ENCODE peak calls at places on chromosome 7, in eight cellular contexts. V, Q, D, W, F, M, J and O are unnamed samples.

GRCh38 chr7:5695037-5695708 is 86.3 kb downstream of the RNF216 start:
- DNase-seq in V (peak), F (peak), M (peak), D (no peak), W (peak), Q (peak), J (peak), O (no peak)

GRCh38 chr7:1454471-1455065 is 4.7 kb downstream of the MICALL2 start:
- DNase-seq in J (no peak), M (no peak), Q (no peak), F (no peak), V (no peak), W (no peak), D (no peak), O (no peak)

GRCh38 chr7:147014596-147014995 is 898.0 kb downstream of the CNTNAP2 start:
- DNase-seq in Q (no peak), V (no peak), M (no peak), W (no peak), F (no peak), J (no peak), D (no peak), O (no peak)

GRCh38 chr7:99090811-99091582 is 52.9 kb downstream of the SMURF1 start:
- DNase-seq in J (peak), D (no peak), V (peak), M (peak), F (peak), W (no peak), Q (no peak), O (no peak)

GRCh38 chr7:110531186-110531585 is 559.7 kb upstream of the LRRN3 start:
- DNase-seq in F (no peak), W (no peak), V (peak), J (no peak), M (no peak), D (peak), Q (no peak), O (no peak)

GRCh38 chr7:107321611-107322010 is 148.2 kb upstream of the GPR22 start:
- DNase-seq in V (no peak), D (no peak), F (no peak), M (no peak), W (no peak), J (no peak), Q (no peak), O (no peak)

GRCh38 chr7:79653136-79653631 is 199.7 kb upstream of the MAGI2 start:
- DNase-seq in F (no peak), J (no peak), W (no peak), V (no peak), D (no peak), Q (no peak), M (no peak), O (no peak)

GRCh38 chr7:153327683-153328082 is 568.1 kb downstream of the ACTR3B start:
- DNase-seq in V (no peak), W (no peak), F (no peak), Q (no peak), M (no peak), D (no peak), J (no peak), O (no peak)

GRCh38 chr7:92806496-92806895 is 29.9 kb downstream of the CDK6 start:
- DNase-seq in V (no peak), W (no peak), J (no peak), Q (no peak), D (peak), F (no peak), M (no peak), O (no peak)

DNA sequence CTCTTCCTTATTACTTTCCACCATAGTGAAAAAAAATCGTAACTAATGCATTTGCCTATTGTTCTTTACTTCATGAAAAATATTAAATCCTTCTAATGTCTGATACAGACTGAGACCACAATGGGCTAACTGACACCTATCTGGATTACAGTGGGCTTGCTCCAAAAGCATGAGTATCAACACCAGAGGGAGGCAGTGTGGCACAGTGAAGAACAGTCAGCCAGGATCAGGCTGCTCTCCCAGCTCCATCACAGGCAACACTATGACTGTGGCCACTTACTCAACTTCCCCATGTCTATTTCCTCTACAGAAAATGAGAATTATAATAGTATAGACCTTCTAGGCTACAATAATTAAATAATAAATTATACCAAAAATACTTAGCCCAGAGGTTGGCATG is 97.2 kb downstream of the SLC25A13 start:
- DNase-seq in F (no peak), J (no peak), D (no peak), M (no peak), Q (peak), V (no peak), W (no peak), O (no peak)
- TF ChIP-seq CTCF in F (peak), J (no peak), D (no peak), M (no peak), Q (peak), V (peak), W (no peak), O (no peak)

GRCh38 chr7:40526951-40527350 is 392.1 kb downstream of the SUGCT start:
- DNase-seq in V (no peak), Q (no peak), M (no peak), D (no peak), F (no peak), J (peak), W (no peak), O (no peak)
- TF ChIP-seq CTCF in V (no peak), Q (no peak), M (no peak), D (no peak), F (no peak), J (no peak), W (no peak), O (no peak)

GRCh38 chr7:148884299-148885022 is 370 bp upstream of the EZH2 start:
- DNase-seq in W (peak), M (no peak), V (peak), F (peak), Q (peak), D (peak), J (peak), O (peak)
- TF ChIP-seq CTCF in W (no peak), M (no peak), V (no peak), F (no peak), Q (no peak), D (no peak), J (no peak), O (no peak)

GRCh38 chr7:143960813-143961610 is 6.4 kb downstream of the OR2F1 start:
- DNase-seq in W (no peak), M (no peak), F (no peak), J (no peak), V (no peak), Q (no peak), D (no peak), O (no peak)
- TF ChIP-seq CTCF in W (no peak), M (no peak), F (no peak), J (no peak), V (no peak), Q (no peak), D (no peak), O (no peak)

DNA sequence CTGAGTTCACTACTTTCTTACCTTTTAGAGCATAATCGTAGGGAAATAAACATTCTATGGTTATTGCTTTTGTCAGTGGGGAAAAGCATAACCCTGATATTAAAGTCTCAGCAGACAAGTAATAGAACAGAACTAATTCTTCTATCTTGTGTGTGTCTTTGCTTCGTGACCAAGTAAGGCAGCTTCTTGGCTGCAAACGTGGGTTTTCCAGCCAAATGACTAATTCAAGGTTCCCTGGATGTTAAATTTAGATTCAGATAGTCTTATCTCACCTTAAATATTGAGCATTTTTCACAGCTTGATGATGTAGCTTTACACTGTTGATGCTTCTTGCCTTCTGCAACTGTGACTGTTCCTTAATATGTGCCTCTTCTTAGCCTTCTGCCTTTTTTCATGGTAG is 113.0 kb downstream of the EXOC4 start:
- DNase-seq in Q (no peak), V (peak), D (no peak), M (no peak), W (no peak), J (peak), F (peak), O (no peak)
- TF ChIP-seq CTCF in Q (no peak), V (no peak), D (no peak), M (no peak), W (no peak), J (no peak), F (no peak), O (no peak)

GRCh38 chr7:150717821-150718420 is 1.5 kb downstream of the GIMAP1 start:
- DNase-seq in M (no peak), F (no peak), J (no peak), Q (peak), W (no peak), D (no peak), V (no peak), O (no peak)

GRCh38 chr7:150715738-150716137 is 675 bp upstream of the GIMAP1 start:
- DNase-seq in M (no peak), W (no peak), D (no peak), J (no peak), F (no peak), V (no peak), Q (no peak), O (no peak)

GRCh38 chr7:150716368-150716767 is at the start of gene GIMAP1:
- DNase-seq in M (no peak), W (no peak), Q (peak), F (no peak), D (no peak), V (no peak), J (no peak), O (no peak)

GRCh38 chr7:150716939-150717338 is 526 bp downstream of the GIMAP1 start:
- DNase-seq in F (no peak), M (no peak), W (no peak), V (no peak), D (no peak), Q (no peak), J (no peak), O (no peak)

GRCh38 chr7:150715293-150715692 is 1.1 kb upstream of the GIMAP1 start:
- DNase-seq in W (no peak), V (no peak), F (no peak), M (no peak), J (no peak), D (no peak), Q (no peak), O (no peak)
- TF ChIP-seq CTCF in W (no peak), V (no peak), F (no peak), M (no peak), J (no peak), D (no peak), Q (no peak), O (no peak)

GRCh38 chr7:51161937-51162336 is 154.7 kb downstream of the COBL start:
- DNase-seq in D (no peak), M (no peak), Q (no peak), F (no peak), J (no peak), W (no peak), V (no peak), O (no peak)
- TF ChIP-seq CTCF in D (no peak), M (no peak), Q (no peak), F (peak), J (no peak), W (no peak), V (no peak), O (no peak)

GRCh38 chr7:123494193-123494796 is 40.1 kb downstream of the IQUB start:
- DNase-seq in D (peak), J (peak), F (peak), W (no peak), M (no peak), Q (no peak), V (peak), O (no peak)

GRCh38 chr7:123492485-123492884 is 41.9 kb downstream of the IQUB start:
- DNase-seq in D (no peak), J (no peak), V (no peak), M (no peak), F (no peak), W (no peak), Q (no peak), O (no peak)
- TF ChIP-seq CTCF in D (no peak), J (peak), V (no peak), M (no peak), F (peak), W (no peak), Q (no peak), O (peak)

GRCh38 chr7:47100815-47101435 is 481.0 kb downstream of the TNS3 start:
- DNase-seq in W (no peak), F (peak), Q (peak), J (peak), D (peak), M (no peak), V (peak), O (no peak)
- TF ChIP-seq CTCF in W (peak), F (peak), Q (peak), J (peak), D (peak), M (peak), V (peak), O (peak)